ENCODE peak calls at places on chromosomes 2 and 18, in nine cellular contexts. C, D, O, U, T, N, E, B and Q are unnamed samples.

GRCh38 chr18:24201699-24202687 is 63.1 kb downstream of the CABYR start:
- DNase-seq in C (no peak), D (no peak), O (no peak), U (no peak), T (no peak), N (no peak), E (no peak), B (no peak), Q (no peak)

GRCh38 chr2:45962522-45962921 is 311.0 kb downstream of the PRKCE start:
- DNase-seq in C (peak), D (no peak), O (peak), U (peak), T (peak), N (peak), E (no peak), B (no peak), Q (no peak)

GRCh38 chr18:72811047-72811446 is 56.7 kb downstream of the NETO1 start:
- DNase-seq in C (no peak), D (no peak), O (no peak), U (no peak), T (no peak), N (no peak), E (no peak), B (no peak), Q (no peak)

GRCh38 chr2:124024491-124025348 is at the start of gene CNTNAP5:
- DNase-seq in C (no peak), D (peak), O (peak), U (peak), T (peak), N (peak), E (peak), B (no peak), Q (no peak)

GRCh38 chr2:30105556-30105955 is 41.3 kb upstream of the YPEL5 start:
- DNase-seq in C (no peak), D (no peak), O (no peak), U (no peak), T (no peak), N (no peak), E (no peak), B (no peak), Q (no peak)

GRCh38 chr2:173989886-173990744 is 24.9 kb upstream of the SP3 start:
- DNase-seq in C (no peak), D (no peak), O (no peak), U (no peak), T (no peak), N (no peak), E (no peak), B (no peak), Q (peak)

GRCh38 chr18:75183524-75183923 is 25.4 kb downstream of the PTGR3 start:
- DNase-seq in C (peak), D (peak), O (no peak), U (no peak), T (no peak), N (no peak), E (no peak), B (no peak), Q (peak)

GRCh38 chr18:67766930-67767329 is 250.4 kb upstream of the DSEL start:
- DNase-seq in C (no peak), D (peak), O (no peak), U (no peak), T (no peak), N (no peak), E (no peak), B (no peak), Q (peak)

GRCh38 chr18:58359226-58360019 is 269.5 kb downstream of the ALPK2 start:
- DNase-seq in C (no peak), D (peak), O (no peak), U (no peak), T (no peak), N (no peak), E (no peak), B (no peak), Q (peak)

GRCh38 chr2:86695053-86695691 is 24.9 kb upstream of the RMND5A start:
- DNase-seq in C (no peak), D (peak), O (no peak), U (no peak), T (no peak), N (no peak), E (no peak), B (no peak), Q (no peak)

GRCh38 chr2:112144966-112145365 is 6.8 kb downstream of the FBLN7 start:
- DNase-seq in C (no peak), D (no peak), O (no peak), U (no peak), T (no peak), N (no peak), E (no peak), B (no peak), Q (no peak)

GRCh38 chr2:231877533-231878456 is 48.4 kb downstream of the NPPC start:
- DNase-seq in C (no peak), D (peak), O (no peak), U (no peak), T (no peak), N (no peak), E (no peak), B (no peak), Q (peak)

GRCh38 chr18:2173464-2173863 is 397.8 kb downstream of the METTL4 start:
- DNase-seq in C (peak), D (peak), O (peak), U (no peak), T (no peak), N (no peak), E (no peak), B (no peak), Q (no peak)

GRCh38 chr2:162261032-162261945 is 18.0 kb upstream of the FAP start:
- DNase-seq in C (peak), D (peak), O (peak), U (peak), T (peak), N (peak), E (no peak), B (no peak), Q (peak)

GRCh38 chr18:14961991-14962390 is 214.0 kb downstream of the ANKRD30B start:
- DNase-seq in C (no peak), D (no peak), O (no peak), U (no peak), T (no peak), N (no peak), E (no peak), B (no peak), Q (no peak)

GRCh38 chr2:201809633-201810032 is 3.3 kb downstream of the CDK15 start:
- DNase-seq in C (no peak), D (no peak), O (no peak), U (no peak), T (no peak), N (no peak), E (no peak), B (no peak), Q (no peak)

GRCh38 chr2:34524115-34524514 is 925.0 kb upstream of the FAM98A start:
- DNase-seq in C (no peak), D (peak), O (no peak), U (no peak), T (no peak), N (no peak), E (no peak), B (no peak), Q (no peak)

GRCh38 chr2:202135111-202135874 is 62.2 kb downstream of the KIAA2012 start:
- DNase-seq in C (peak), D (peak), O (peak), U (no peak), T (peak), N (peak), E (no peak), B (no peak), Q (peak)

GRCh38 chr2:8238521-8239230 is 443.2 kb upstream of the ID2 start:
- DNase-seq in C (no peak), D (no peak), O (peak), U (no peak), T (peak), N (no peak), E (no peak), B (no peak), Q (no peak)

GRCh38 chr2:144083211-144083610 is 436.7 kb downstream of the ZEB2 start:
- DNase-seq in C (no peak), D (peak), O (no peak), U (no peak), T (no peak), N (peak), E (no peak), B (no peak), Q (peak)

GRCh38 chr2:66095820-66096219 is 339.1 kb upstream of the MEIS1 start:
- DNase-seq in C (no peak), D (no peak), O (no peak), U (no peak), T (no peak), N (no peak), E (no peak), B (peak), Q (no peak)

GRCh38 chr2:110840508-110840907 is 108.1 kb downstream of the ACOXL start:
- DNase-seq in C (no peak), D (no peak), O (no peak), U (no peak), T (no peak), N (no peak), E (no peak), B (no peak), Q (no peak)

GRCh38 chr18:11310476-11311086 is 161.2 kb upstream of the PIEZO2 start:
- DNase-seq in C (no peak), D (peak), O (peak), U (no peak), T (peak), N (no peak), E (no peak), B (peak), Q (peak)

GRCh38 chr2:181036848-181037603 is 56.6 kb downstream of the UBE2E3 start:
- DNase-seq in C (no peak), D (peak), O (no peak), U (no peak), T (no peak), N (no peak), E (no peak), B (no peak), Q (peak)

GRCh38 chr2:121489944-121490585 is 40.6 kb upstream of the RNU4ATAC start:
- DNase-seq in C (no peak), D (no peak), O (no peak), U (no peak), T (no peak), N (no peak), E (no peak), B (no peak), Q (no peak)

GRCh38 chr18:5456577-5457466 is 87.0 kb downstream of the EPB41L3 start:
- DNase-seq in C (peak), D (no peak), O (no peak), U (no peak), T (no peak), N (peak), E (no peak), B (no peak), Q (no peak)

GRCh38 chr18:2547477-2548087 is 23.7 kb downstream of the METTL4 start:
- DNase-seq in C (no peak), D (peak), O (no peak), U (no peak), T (no peak), N (no peak), E (no peak), B (no peak), Q (peak)

GRCh38 chr2:69709290-69709689 is 32.6 kb upstream of the ANXA4 start:
- DNase-seq in C (no peak), D (peak), O (no peak), U (no peak), T (no peak), N (no peak), E (no peak), B (no peak), Q (no peak)

GRCh38 chr2:37903009-37903408 is 22.1 kb upstream of the RMDN2 start:
- DNase-seq in C (no peak), D (no peak), O (no peak), U (no peak), T (no peak), N (no peak), E (no peak), B (no peak), Q (no peak)

GRCh38 chr2:176494949-176495353 is 225.7 kb downstream of the MTX2 start:
- DNase-seq in C (peak), D (no peak), O (peak), U (no peak), T (peak), N (no peak), E (no peak), B (no peak), Q (no peak)

GRCh38 chr18:10524507-10525425 is 1.1 kb upstream of the NAPG start:
- DNase-seq in C (no peak), D (peak), O (no peak), U (no peak), T (no peak), N (no peak), E (no peak), B (no peak), Q (no peak)

GRCh38 chr2:11446733-11447248 is 19.2 kb downstream of the E2F6 start:
- DNase-seq in C (peak), D (peak), O (no peak), U (no peak), T (no peak), N (no peak), E (peak), B (peak), Q (peak)

GRCh38 chr18:75317723-75318122 is 107.1 kb downstream of the TSHZ1 start:
- DNase-seq in C (no peak), D (no peak), O (no peak), U (no peak), T (no peak), N (no peak), E (no peak), B (no peak), Q (no peak)

GRCh38 chr2:171319164-171319810 is 114.5 kb downstream of the METTL8 start:
- DNase-seq in C (no peak), D (peak), O (no peak), U (no peak), T (no peak), N (no peak), E (peak), B (peak), Q (no peak)

GRCh38 chr18:9025104-9025838 is 77.2 kb upstream of the NDUFV2 start:
- DNase-seq in C (no peak), D (peak), O (no peak), U (no peak), T (no peak), N (no peak), E (no peak), B (no peak), Q (no peak)

GRCh38 chr2:70472256-70472905 is 81.2 kb downstream of the TGFA start:
- DNase-seq in C (no peak), D (no peak), O (no peak), U (no peak), T (no peak), N (no peak), E (no peak), B (no peak), Q (no peak)

GRCh38 chr2:120860579-120860922 is 124.9 kb downstream of the GLI2 start:
- DNase-seq in C (no peak), D (no peak), O (no peak), U (peak), T (no peak), N (peak), E (no peak), B (no peak), Q (no peak)

GRCh38 chr2:189899101-189899500 is 114.9 kb downstream of the PMS1 start:
- DNase-seq in C (no peak), D (no peak), O (no peak), U (no peak), T (no peak), N (no peak), E (no peak), B (no peak), Q (no peak)

GRCh38 chr2:216317831-216318230 is 54.5 kb downstream of the MARCHF4 start:
- DNase-seq in C (no peak), D (no peak), O (no peak), U (no peak), T (no peak), N (no peak), E (no peak), B (no peak), Q (no peak)

GRCh38 chr2:216316743-216317142 is 55.5 kb downstream of the MARCHF4 start:
- DNase-seq in C (no peak), D (peak), O (no peak), U (no peak), T (no peak), N (no peak), E (no peak), B (no peak), Q (no peak)

GRCh38 chr2:216312441-216312840 is 59.8 kb downstream of the MARCHF4 start:
- DNase-seq in C (no peak), D (no peak), O (no peak), U (no peak), T (no peak), N (no peak), E (no peak), B (no peak), Q (no peak)

GRCh38 chr2:216318470-216318869 is 53.8 kb downstream of the MARCHF4 start:
- DNase-seq in C (no peak), D (no peak), O (no peak), U (no peak), T (no peak), N (no peak), E (no peak), B (no peak), Q (no peak)

GRCh38 chr2:216315817-216316603 is 56.3 kb downstream of the MARCHF4 start:
- DNase-seq in C (no peak), D (peak), O (no peak), U (no peak), T (no peak), N (no peak), E (no peak), B (no peak), Q (peak)
- H3K27ac ChIP-seq in C (no peak), D (no peak), O (no peak), U (no peak), T (no peak), N (no peak), E (no peak), B (no peak), Q (peak)

GRCh38 chr2:9474361-9475117 is at the start of gene IAH1:
- DNase-seq in C (no peak), D (peak), O (peak), U (peak), T (peak), N (peak), E (peak), B (no peak), Q (peak)
- H3K27ac ChIP-seq in C (peak), D (peak), O (peak), U (peak), T (peak), N (peak), E (peak), B (no peak), Q (peak)

DNA sequence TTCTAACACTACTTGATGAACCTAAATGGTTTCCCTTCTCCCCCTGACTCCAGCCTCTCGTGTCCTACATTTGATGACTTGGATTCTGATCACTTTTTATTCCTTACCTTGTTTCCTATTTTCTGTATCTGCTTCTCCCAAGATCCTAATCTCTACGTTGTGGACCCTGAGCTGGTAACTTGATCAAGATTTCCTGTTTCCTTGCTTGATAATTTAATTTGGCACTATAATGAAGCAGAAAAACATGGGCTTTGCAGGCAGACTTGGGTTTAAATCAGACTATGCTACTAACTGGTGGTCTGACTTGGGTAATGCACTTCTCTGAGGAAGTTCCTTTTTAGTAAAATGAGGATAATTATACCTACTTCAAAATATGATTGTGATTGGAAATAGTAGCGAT is 11.7 kb upstream of the FBXO11 start:
- DNase-seq in C (no peak), D (no peak), O (no peak), U (no peak), T (no peak), N (no peak), E (no peak), B (no peak), Q (no peak)
- H3K27ac ChIP-seq in C (no peak), D (no peak), O (no peak), U (no peak), T (no peak), N (no peak), E (no peak), B (no peak), Q (no peak)

GRCh38 chr2:127665267-127665893 is 9.9 kb downstream of the LIMS2 start:
- DNase-seq in C (no peak), D (no peak), O (no peak), U (no peak), T (no peak), N (peak), E (no peak), B (no peak), Q (no peak)
- H3K27ac ChIP-seq in C (peak), D (no peak), O (peak), U (peak), T (peak), N (no peak), E (no peak), B (no peak), Q (no peak)

GRCh38 chr18:79788096-79789085 is 9.3 kb upstream of the KCNG2 start:
- DNase-seq in C (no peak), D (no peak), O (no peak), U (peak), T (no peak), N (peak), E (no peak), B (no peak), Q (no peak)
- H3K27ac ChIP-seq in C (no peak), D (no peak), O (no peak), U (no peak), T (no peak), N (no peak), E (no peak), B (no peak), Q (no peak)